ENCODE peak calls at places on chromosomes 16 and 17, in ten cellular contexts. T is ovary, Y is tibial nerve, P is H1, V is upper lobe of left lung, L is A549, W is stomach, E is K562, Z is GM12878, S is transverse colon. R is an unnamed sample.

GRCh38 chr17:83155128-83156081 is 76.0 kb downstream of the METRNL start:
- DNase-seq in T (no peak), Y (peak; percentile 69), P (no peak), V (peak; percentile 67), L (no peak), W (no peak), E (no peak), Z (no peak), S (no peak), R (peak; percentile 83)

GRCh38 chr17:31690118-31690517 is 168.9 kb downstream of the COPRS start:
- DNase-seq in T (no peak), Y (no peak), P (no peak), V (no peak), L (no peak), W (no peak), E (no peak), Z (no peak), S (no peak), R (no peak)

GRCh38 chr17:19364699-19365498 is 2.4 kb upstream of the B9D1 start:
- DNase-seq in T (no peak), Y (no peak), P (no peak), V (no peak), L (no peak), W (no peak), E (no peak), Z (no peak), S (no peak), R (peak; percentile 58)

GRCh38 chr17:34351041-34351575 is 5.2 kb upstream of the CCL13 start:
- DNase-seq in T (no peak), Y (no peak), P (no peak), V (no peak), L (no peak), W (no peak), E (no peak), Z (no peak), S (no peak), R (no peak)

GRCh38 chr16:47018223-47018891 is 44.9 kb upstream of the DNAJA2 start:
- DNase-seq in T (no peak), Y (no peak), P (no peak), V (peak; percentile 44), L (peak; percentile 80), W (peak; percentile 72), E (peak; percentile 58), Z (peak; percentile 98), S (peak; percentile 66), R (no peak)

GRCh38 chr17:73722163-73722562 is 77.9 kb upstream of the SDK2 start:
- DNase-seq in T (no peak), Y (no peak), P (no peak), V (no peak), L (no peak), W (no peak), E (no peak), Z (no peak), S (no peak), R (no peak)

GRCh38 chr17:76707985-76708807 is 2.6 kb downstream of the MXRA7 start:
- DNase-seq in T (no peak), Y (no peak), P (peak; percentile 87), V (no peak), L (no peak), W (no peak), E (peak; percentile 63), Z (no peak), S (no peak), R (peak; percentile 73)

GRCh38 chr17:50262001-50262794 is 12.1 kb upstream of the TMEM92 start:
- DNase-seq in T (no peak), Y (no peak), P (no peak), V (no peak), L (no peak), W (no peak), E (no peak), Z (no peak), S (no peak), R (no peak)

GRCh38 chr16:30066882-30067583 is 1.5 kb downstream of the ALDOA start:
- DNase-seq in T (no peak), Y (no peak), P (no peak), V (no peak), L (no peak), W (no peak), E (no peak), Z (no peak), S (peak; percentile 57), R (peak; percentile 77)

GRCh38 chr17:72654746-72655145 is 437.7 kb downstream of the SLC39A11 start:
- DNase-seq in T (no peak), Y (no peak), P (no peak), V (no peak), L (no peak), W (peak; percentile 34), E (no peak), Z (no peak), S (no peak), R (no peak)

GRCh38 chr17:18261146-18261515 is 669 bp downstream of the MIEF2 start:
- DNase-seq in T (peak; percentile 58), Y (no peak), P (peak; percentile 64), V (peak; percentile 96), L (peak; percentile 85), W (peak; percentile 77), E (peak; percentile 49), Z (no peak), S (peak; percentile 66), R (peak; percentile 87)

GRCh38 chr17:65020284-65020683 is 36.3 kb downstream of the GNA13 start:
- DNase-seq in T (no peak), Y (no peak), P (no peak), V (no peak), L (no peak), W (no peak), E (no peak), Z (no peak), S (no peak), R (no peak)

GRCh38 chr16:69564845-69565610 is 738 bp upstream of the NFAT5 start:
- DNase-seq in T (no peak), Y (no peak), P (no peak), V (no peak), L (no peak), W (no peak), E (no peak), Z (no peak), S (no peak), R (no peak)

GRCh38 chr17:1561420-1562177 is 993 bp downstream of the PITPNA start:
- DNase-seq in T (no peak), Y (no peak), P (peak; percentile 62), V (no peak), L (peak; percentile 63), W (no peak), E (peak; percentile 47), Z (no peak), S (no peak), R (no peak)
- TF ChIP-seq EP300 in T (no peak), Y (no peak), P (no peak), V (no peak), L (no peak), W (no peak), E (no peak), Z (no peak), S (no peak), R (no peak)

DNA sequence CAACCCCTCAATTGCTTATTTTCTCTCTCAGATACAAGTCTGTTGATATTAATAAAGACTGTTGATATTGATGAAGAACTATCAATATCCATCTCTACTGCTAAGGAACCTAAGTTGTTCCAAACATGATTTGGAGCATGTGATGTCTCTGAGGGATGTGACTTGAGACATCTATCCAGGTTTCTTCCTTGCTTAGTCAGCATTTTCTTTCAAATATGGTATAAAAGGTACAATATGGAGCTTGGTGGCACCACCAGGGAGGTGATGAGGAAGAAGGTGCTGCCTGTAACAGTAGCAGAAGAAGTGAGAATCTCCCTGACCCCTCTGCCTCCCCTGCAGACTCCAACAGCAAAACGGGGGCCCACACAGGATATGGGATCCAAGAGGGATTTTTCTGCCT is 329.0 kb downstream of the MAF start:
- DNase-seq in T (no peak), Y (no peak), P (no peak), V (no peak), L (no peak), W (no peak), E (no peak), Z (no peak), S (no peak), R (no peak)
- H3K4me1 ChIP-seq in T (no peaks in the 10 kb centered on the region), Y (no peaks in the 10 kb centered on the region), P (peaks cover 11% of the 10 kb centered on the region), V (no peaks in the 10 kb centered on the region), L (no peaks in the 10 kb centered on the region), W (no peaks in the 10 kb centered on the region), E (no peaks in the 10 kb centered on the region), Z (peaks cover 11% of the 10 kb centered on the region), S (peaks cover 5% of the 10 kb centered on the region), R (no peaks in the 10 kb centered on the region)

GRCh38 chr16:89122322-89122831 is 28.7 kb downstream of the ACSF3 start:
- DNase-seq in T (no peak), Y (no peak), P (no peak), V (peak; percentile 83), L (no peak), W (peak; percentile 73), E (no peak), Z (no peak), S (peak; percentile 86), R (no peak)

GRCh38 chr16:89123001-89123830 is 29.6 kb downstream of the ACSF3 start:
- DNase-seq in T (no peak), Y (no peak), P (no peak), V (no peak), L (no peak), W (no peak), E (no peak), Z (no peak), S (no peak), R (no peak)

GRCh38 chr16:89120921-89121351 is 27.3 kb downstream of the ACSF3 start:
- DNase-seq in T (no peak), Y (no peak), P (no peak), V (no peak), L (no peak), W (no peak), E (no peak), Z (no peak), S (no peak), R (no peak)

GRCh38 chr16:89120281-89120680 is 26.6 kb downstream of the ACSF3 start:
- DNase-seq in T (no peak), Y (no peak), P (no peak), V (no peak), L (no peak), W (no peak), E (no peak), Z (no peak), S (no peak), R (no peak)

DNA sequence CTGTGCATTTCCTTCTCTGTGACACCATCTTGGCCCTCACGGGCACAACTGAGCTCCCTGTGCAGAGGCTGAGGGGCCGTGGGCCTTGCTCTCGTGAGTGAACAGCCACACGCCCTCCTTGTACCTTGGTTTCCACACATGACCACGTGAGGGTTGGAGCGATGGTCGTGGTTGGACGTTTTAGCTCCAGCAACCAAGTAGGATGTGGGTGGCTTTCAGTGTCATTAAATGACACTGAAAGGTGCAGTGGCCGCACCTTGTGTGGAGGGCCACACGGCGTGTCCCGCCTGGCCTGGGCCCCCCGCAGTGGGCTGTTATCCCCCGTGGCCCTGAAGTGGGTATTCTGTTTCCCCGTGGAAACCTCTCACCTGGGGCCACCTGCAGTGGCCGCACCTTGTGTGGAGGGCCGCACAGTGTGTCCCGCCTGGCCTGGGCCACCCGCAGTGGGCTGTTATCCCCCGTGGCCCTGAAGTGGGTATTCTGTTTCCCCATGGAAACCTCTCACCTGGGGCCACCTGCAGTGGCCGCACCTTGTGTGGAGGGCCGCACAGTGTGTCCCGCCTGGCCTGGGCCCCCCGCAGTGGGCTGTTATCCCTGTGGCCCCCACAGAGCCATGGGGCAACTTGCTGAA is 28.2 kb downstream of the ACSF3 start:
- DNase-seq in T (no peak), Y (no peak), P (no peak), V (no peak), L (no peak), W (no peak), E (no peak), Z (no peak), S (no peak), R (no peak)
- TF ChIP-seq EP300 in T (no peak), Y (no peak), P (no peak), V (no peak), L (no peak), W (no peak), E (no peak), Z (no peak), S (no peak), R (no peak)

GRCh38 chr17:63997341-63998048 is 656 bp upstream of the PRR29 start:
- DNase-seq in T (no peak), Y (no peak), P (no peak), V (peak; percentile 37), L (no peak), W (no peak), E (no peak), Z (no peak), S (no peak), R (peak; percentile 60)
- H3K4me1 ChIP-seq in T (peaks cover 7% of the 10 kb centered on the region), Y (peaks cover 14% of the 10 kb centered on the region), P (peaks cover 14% of the 10 kb centered on the region), V (peaks cover 36% of the 10 kb centered on the region), L (peaks cover 9% of the 10 kb centered on the region), W (peaks cover 27% of the 10 kb centered on the region), E (peaks cover 43% of the 10 kb centered on the region), Z (peaks cover 4% of the 10 kb centered on the region), S (peaks cover 18% of the 10 kb centered on the region), R (no peaks in the 10 kb centered on the region)

R was measured in sigmoid colon.